ENCODE peak calls at places on chromosomes 13 and 19, in eight cellular contexts. J, L, E, M, Z, G, S and D are unnamed samples.

GRCh38 chr13:43397110-43397509 is 373.7 kb downstream of the DNAJC15 start:
- DNase-seq in J (no peak), L (no peak), E (peak; percentile 24), M (no peak), Z (no peak), G (no peak), S (no peak), D (no peak)

GRCh38 chr13:97117388-97117910 is 104.7 kb upstream of the MBNL2 start:
- DNase-seq in J (no peak), L (no peak), E (no peak), M (no peak), Z (no peak), G (no peak), S (no peak), D (no peak)

GRCh38 chr13:98990701-98991100 is 12.8 kb upstream of the DOCK9 start:
- DNase-seq in J (no peak), L (no peak), E (no peak), M (no peak), Z (no peak), G (no peak), S (no peak), D (no peak)

GRCh38 chr13:50722437-50723125 is 120.9 kb downstream of the DLEU7 start:
- DNase-seq in J (no peak), L (no peak), E (no peak), M (no peak), Z (no peak), G (no peak), S (no peak), D (no peak)

GRCh38 chr19:46574533-46574932 is 26.6 kb upstream of the CALM3 start:
- DNase-seq in J (no peak), L (no peak), E (no peak), M (peak; percentile 56), Z (peak; percentile 36), G (no peak), S (no peak), D (no peak)

GRCh38 chr19:19403373-19403901 is 2.0 kb upstream of the GATAD2A start:
- DNase-seq in J (no peak), L (no peak), E (peak; percentile 51), M (no peak), Z (no peak), G (no peak), S (no peak), D (peak; percentile 56)

GRCh38 chr13:44230071-44230470 is 143.6 kb upstream of the SERP2 start:
- DNase-seq in J (no peak), L (no peak), E (peak; percentile 87), M (no peak), Z (no peak), G (no peak), S (no peak), D (no peak)

GRCh38 chr13:31160857-31161582 is 684 bp downstream of the HSPH1 start:
- DNase-seq in J (no peak), L (no peak), E (peak; percentile 85), M (peak; percentile 70), Z (peak; percentile 47), G (peak; percentile 48), S (no peak), D (peak; percentile 65)

GRCh38 chr19:56139847-56140582 is 1.1 kb upstream of the ZNF444 start:
- DNase-seq in J (no peak), L (no peak), E (peak; percentile 15), M (no peak), Z (no peak), G (no peak), S (no peak), D (peak; percentile 16)

GRCh38 chr19:1057185-1057857 is 9.6 kb upstream of the ARHGAP45 start:
- DNase-seq in J (no peak), L (peak; percentile 51), E (peak; percentile 80), M (peak; percentile 44), Z (no peak), G (no peak), S (no peak), D (peak; percentile 75)

GRCh38 chr13:25948910-25949309 is 102.9 kb downstream of the SHISA2 start:
- DNase-seq in J (no peak), L (no peak), E (no peak), M (no peak), Z (no peak), G (no peak), S (no peak), D (peak; percentile 42)

GRCh38 chr13:59409651-59410200 is 754.0 kb downstream of the DIAPH3 start:
- DNase-seq in J (no peak), L (no peak), E (no peak), M (no peak), Z (no peak), G (no peak), S (peak; percentile 50), D (no peak)